ENCODE peak calls at places on chromosomes 1 and 21, in five cellular contexts. I is cerebellum, V is AG09319, A is T-helper 1 cell, M is progenitor cell of endocrine pancreas. Q is an unnamed sample.

GRCh38 chr1:8718878-8719361 is 98.5 kb downstream of the RERE start:
- DNase-seq in I (no peak), A (no peak), V (no peak), M (no peak), Q (no peak)

GRCh38 chr1:5764959-5765358 is 227.3 kb downstream of the NPHP4 start:
- DNase-seq in M (no peak), A (no peak), I (no peak), V (no peak), Q (no peak)

GRCh38 chr1:204673909-204674701 is 11.4 kb downstream of the LRRN2 start:
- DNase-seq in M (no peak), V (no peak), A (no peak), I (peak; percentile 61), Q (no peak)

GRCh38 chr1:156689960-156690672 is 12.9 kb upstream of the NES start:
- DNase-seq in A (no peak), M (no peak), V (no peak), I (no peak), Q (no peak)

GRCh38 chr1:20711285-20712209 is 6.3 kb downstream of the KIF17 start:
- DNase-seq in A (no peak), V (no peak), M (no peak), I (peak; percentile 35), Q (no peak)

GRCh38 chr1:88274431-88274830 is 409.6 kb upstream of the PKN2 start:
- DNase-seq in A (no peak), I (no peak), V (no peak), M (no peak), Q (no peak)

GRCh38 chr1:56644941-56645662 is at the start of gene PRKAA2:
- DNase-seq in A (no peak), I (peak; percentile 58), V (no peak), M (peak; percentile 62), Q (no peak)

GRCh38 chr1:203929741-203930309 is 68.4 kb downstream of the SNRPE start:
- DNase-seq in A (no peak), I (no peak), M (no peak), V (no peak), Q (no peak)

GRCh38 chr1:170765712-170766330 is 101.9 kb downstream of the PRRX1 start:
- DNase-seq in I (no peak), M (no peak), A (no peak), V (no peak), Q (no peak)

GRCh38 chr1:183609313-183609712 is 19.1 kb upstream of the NCF2 start:
- DNase-seq in A (no peak), I (peak; percentile 26), M (no peak), V (peak; percentile 66), Q (no peak)

GRCh38 chr1:75502776-75503175 is 108.1 kb downstream of the SLC44A5 start:
- DNase-seq in M (no peak), V (no peak), A (no peak), I (no peak), Q (no peak)

GRCh38 chr1:207965602-207966387 is 54.9 kb upstream of the CD34 start:
- DNase-seq in M (no peak), V (no peak), A (no peak), I (no peak), Q (no peak)

GRCh38 chr1:31796707-31797106 is 19.1 kb downstream of the SPOCD1 start:
- DNase-seq in M (no peak), V (no peak), I (no peak), A (no peak), Q (no peak)

GRCh38 chr1:119372493-119373086 is 4.0 kb downstream of the HAO2 start:
- DNase-seq in M (peak; percentile 23), I (no peak), V (no peak), A (no peak), Q (no peak)

GRCh38 chr1:44842763-44843655 is at the start of gene PTCH2:
- DNase-seq in I (peak; percentile 63), M (peak; percentile 86), V (peak; percentile 16), A (no peak), Q (peak; percentile 35)

GRCh38 chr1:115828101-115829022 is 12.6 kb downstream of the NHLH2 start:
- DNase-seq in A (no peak), I (peak; percentile 66), V (no peak), M (peak; percentile 28), Q (no peak)

GRCh38 chr1:229104654-229105053 is 166.3 kb upstream of the RAB4A start:
- DNase-seq in M (no peak), I (no peak), A (no peak), V (no peak), Q (no peak)

GRCh38 chr1:243944429-243945160 is 94.6 kb upstream of the AKT3 start:
- DNase-seq in I (no peak), V (no peak), A (no peak), M (peak; percentile 26), Q (no peak)

GRCh38 chr1:117339866-117340357 is 27.3 kb upstream of the MAN1A2 start:
- DNase-seq in I (no peak), A (peak; percentile 3), V (peak; percentile 2), M (no peak), Q (no peak)

GRCh38 chr1:163196449-163196787 is 6.3 kb downstream of the RGS5 start:
- DNase-seq in V (no peak), M (no peak), I (no peak), A (no peak), Q (no peak)

GRCh38 chr1:98388431-98388830 is 273.1 kb upstream of the SNX7 start:
- DNase-seq in M (no peak), A (peak; percentile 1), V (no peak), I (peak; percentile 3), Q (no peak)

GRCh38 chr21:39082656-39083376 is 100.4 kb downstream of the PSMG1 start:
- DNase-seq in I (no peak), V (no peak), A (no peak), M (no peak), Q (no peak)

Q was measured in effector CD8-positive, alpha-beta T cell.